ENCODE peak calls at places on chromosomes 3 and 15, in eight cellular contexts. E is left ventricle myocardium inferior; T is colonic mucosa; S is astrocyte; C is dorsolateral prefrontal cortex; F is A549; H is thoracic aorta; O is CD8-positive, alpha-beta T cell. R is an unnamed sample.

GRCh38 chr15:67065531-67066005 is at the start of gene SMAD3:
- DNase-seq in E (peak), T (peak), S (peak), C (peak), F (peak), H (peak), O (peak), R (peak)

GRCh38 chr3:187678869-187679268 is 8.7 kb upstream of the SST start:
- DNase-seq in E (no peak), T (peak), S (peak), C (peak), F (peak), H (no peak), O (peak), R (no peak)

GRCh38 chr3:39531681-39532080 is 64.2 kb downstream of the MOBP start:
- DNase-seq in E (no peak), T (no peak), S (peak), C (no peak), F (peak), H (peak), O (no peak), R (no peak)

GRCh38 chr3:123489400-123490004 is 40.6 kb upstream of the ADCY5 start:
- DNase-seq in E (peak), T (peak), S (peak), C (peak), F (peak), H (peak), O (peak), R (peak)

GRCh38 chr3:56983427-56983826 is 77.0 kb upstream of the SPATA12 start:
- DNase-seq in E (no peak), T (no peak), S (no peak), C (no peak), F (no peak), H (no peak), O (no peak), R (no peak)

GRCh38 chr15:68370768-68371151 is 61.2 kb downstream of the ITGA11 start:
- DNase-seq in E (no peak), T (no peak), S (no peak), C (no peak), F (no peak), H (no peak), O (no peak), R (no peak)

GRCh38 chr3:54139630-54140029 is 17.3 kb downstream of the CACNA2D3 start:
- DNase-seq in E (no peak), T (no peak), S (no peak), C (no peak), F (no peak), H (no peak), O (no peak), R (no peak)

GRCh38 chr3:64278631-64279030 is 53.4 kb upstream of the PRICKLE2 start:
- DNase-seq in E (no peak), T (no peak), S (peak), C (no peak), F (no peak), H (no peak), O (no peak), R (no peak)

GRCh38 chr3:33007776-33008175 is 56.3 kb downstream of the CCR4 start:
- DNase-seq in E (no peak), T (no peak), S (no peak), C (no peak), F (no peak), H (no peak), O (no peak), R (no peak)

GRCh38 chr15:71651750-71652186 is 158.6 kb upstream of the NR2E3 start:
- DNase-seq in E (no peak), T (peak), S (peak), C (no peak), F (peak), H (peak), O (no peak), R (no peak)

GRCh38 chr3:42159706-42160472 is 68.7 kb downstream of the TRAK1 start:
- DNase-seq in E (peak), T (peak), S (no peak), C (no peak), F (peak), H (no peak), O (peak), R (no peak)

GRCh38 chr3:111714305-111714704 is 119.2 kb upstream of the ZBED2 start:
- DNase-seq in E (no peak), T (no peak), S (no peak), C (no peak), F (no peak), H (no peak), O (no peak), R (no peak)

GRCh38 chr15:69090197-69090948 is 70.1 kb upstream of the GLCE start:
- DNase-seq in E (no peak), T (no peak), S (peak), C (no peak), F (peak), H (no peak), O (no peak), R (no peak)

GRCh38 chr3:170350515-170351413 is 6.8 kb upstream of the SKIL start:
- DNase-seq in E (no peak), T (no peak), S (no peak), C (no peak), F (no peak), H (no peak), O (no peak), R (no peak)

GRCh38 chr15:91127236-91127914 is 27.3 kb downstream of the SV2B start:
- DNase-seq in E (no peak), T (no peak), S (no peak), C (no peak), F (no peak), H (no peak), O (no peak), R (no peak)

GRCh38 chr3:192851821-192852352 is 65.8 kb downstream of the MB21D2 start:
- DNase-seq in E (no peak), T (peak), S (peak), C (no peak), F (peak), H (peak), O (no peak), R (no peak)

GRCh38 chr3:127990051-127990450 is 62.2 kb upstream of the SEC61A1 start:
- DNase-seq in E (no peak), T (no peak), S (no peak), C (no peak), F (no peak), H (no peak), O (no peak), R (no peak)

GRCh38 chr15:92500023-92500630 is 106.4 kb downstream of the ST8SIA2 start:
- DNase-seq in E (no peak), T (no peak), S (no peak), C (no peak), F (no peak), H (no peak), O (no peak), R (no peak)

GRCh38 chr3:45402138-45402537 is 13.8 kb downstream of the LARS2 start:
- DNase-seq in E (no peak), T (no peak), S (no peak), C (no peak), F (no peak), H (no peak), O (no peak), R (no peak)

GRCh38 chr15:57607570-57608000 is 15.9 kb downstream of the MYZAP start:
- DNase-seq in E (no peak), T (peak), S (peak), C (no peak), F (peak), H (no peak), O (no peak), R (peak)

GRCh38 chr3:108159865-108160264 is 62.4 kb downstream of the IFT57 start:
- DNase-seq in E (no peak), T (no peak), S (peak), C (no peak), F (no peak), H (no peak), O (no peak), R (no peak)

GRCh38 chr3:41662288-41662687 is 299.6 kb downstream of the ULK4 start:
- DNase-seq in E (no peak), T (no peak), S (no peak), C (no peak), F (no peak), H (no peak), O (no peak), R (no peak)

GRCh38 chr3:125606291-125606690 is 11.0 kb upstream of the OSBPL11 start:
- DNase-seq in E (no peak), T (no peak), S (no peak), C (no peak), F (no peak), H (no peak), O (no peak), R (no peak)

GRCh38 chr3:71035314-71035713 is 548.2 kb downstream of the FOXP1 start:
- DNase-seq in E (no peak), T (peak), S (peak), C (no peak), F (no peak), H (no peak), O (no peak), R (no peak)

GRCh38 chr3:72008226-72008996 is 223.5 kb upstream of the PROK2 start:
- DNase-seq in E (no peak), T (no peak), S (no peak), C (no peak), F (no peak), H (no peak), O (no peak), R (no peak)

GRCh38 chr3:194632983-194633348 is 253 bp downstream of the TMEM44 start:
- DNase-seq in E (peak), T (peak), S (no peak), C (no peak), F (no peak), H (no peak), O (no peak), R (no peak)

GRCh38 chr3:124322966-124323365 is 331.0 kb upstream of the ROPN1 start:
- DNase-seq in E (no peak), T (no peak), S (peak), C (no peak), F (no peak), H (no peak), O (no peak), R (no peak)

GRCh38 chr3:186788482-186789370 is 5.3 kb downstream of the EIF4A2 start:
- DNase-seq in E (no peak), T (no peak), S (no peak), C (no peak), F (no peak), H (no peak), O (no peak), R (no peak)

GRCh38 chr15:38029741-38030140 is 95.3 kb downstream of the TMCO5A start:
- DNase-seq in E (no peak), T (no peak), S (peak), C (no peak), F (no peak), H (no peak), O (no peak), R (no peak)

GRCh38 chr3:52399593-52399992 is 45.3 kb downstream of the SEMA3G start:
- DNase-seq in E (peak), T (no peak), S (no peak), C (no peak), F (no peak), H (no peak), O (no peak), R (no peak)

GRCh38 chr3:39748002-39748401 is 61.4 kb upstream of the MYRIP start:
- DNase-seq in E (no peak), T (no peak), S (no peak), C (no peak), F (no peak), H (no peak), O (no peak), R (no peak)

DNA sequence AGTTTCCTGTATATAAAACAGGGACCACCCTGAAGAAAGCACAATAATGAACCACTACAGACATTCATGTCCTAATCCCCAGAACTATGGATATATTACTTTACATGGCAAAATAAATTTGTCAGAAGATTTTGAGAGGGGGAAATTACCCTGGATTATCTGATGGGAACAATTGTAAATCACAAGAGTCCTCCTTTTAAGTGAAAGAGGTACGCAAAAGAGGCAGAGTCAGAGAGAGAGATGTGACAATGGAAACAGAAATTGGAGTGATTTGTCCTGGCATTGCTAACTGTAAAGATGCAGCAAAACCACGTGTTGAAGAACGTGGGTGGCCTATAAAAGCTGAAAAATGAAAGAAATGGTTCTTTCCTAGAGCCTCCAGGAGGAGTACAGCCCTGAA is 1121.5 kb upstream of the ALCAM start:
- DNase-seq in E (no peak), T (no peak), S (no peak), C (no peak), F (no peak), H (no peak), O (no peak), R (no peak)
- H3K27ac ChIP-seq in E (no peak), T (no peak), S (no peak), C (no peak), F (no peak), H (no peak), O (no peak), R (no peak)

GRCh38 chr3:55899887-55900286 is 412.8 kb upstream of the WNT5A start:
- DNase-seq in E (no peak), T (no peak), S (no peak), C (no peak), F (no peak), H (no peak), O (no peak), R (no peak)
- TF ChIP-seq CTCF in E (no peak), T (no peak), S (no peak), C (no peak), F (peak), H (no peak), O (no peak), R (no peak)

DNA sequence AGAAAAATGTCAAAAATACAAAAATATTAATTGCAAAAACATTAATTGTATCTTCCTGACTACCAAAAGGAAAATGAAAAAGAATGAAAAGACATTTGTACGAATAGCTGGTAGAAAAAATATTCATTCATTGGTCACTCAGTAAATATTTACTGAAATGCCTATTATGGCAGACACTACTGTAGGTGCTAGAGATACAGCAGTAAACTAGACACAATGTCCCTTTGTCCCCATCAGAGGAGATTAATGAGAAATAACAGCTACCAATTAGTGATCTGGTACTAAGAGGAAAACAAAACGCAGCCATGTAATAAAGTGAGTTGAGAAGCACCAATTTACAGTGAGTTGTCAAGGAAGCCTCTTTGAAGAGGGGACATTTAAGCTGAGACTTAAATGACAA is 73.3 kb downstream of the PEAK1 start:
- DNase-seq in E (no peak), T (no peak), S (no peak), C (no peak), F (no peak), H (no peak), O (no peak), R (no peak)
- H3K27ac ChIP-seq in E (peak), T (no peak), S (no peak), C (no peak), F (no peak), H (no peak), O (no peak), R (peak)

GRCh38 chr3:134312873-134313838 is 61.1 kb downstream of the AMOTL2 start:
- DNase-seq in E (peak), T (peak), S (peak), C (no peak), F (peak), H (no peak), O (no peak), R (no peak)
- TF ChIP-seq CTCF in E (peak), T (peak), S (peak), C (peak), F (peak), H (peak), O (no peak), R (no peak)

DNA sequence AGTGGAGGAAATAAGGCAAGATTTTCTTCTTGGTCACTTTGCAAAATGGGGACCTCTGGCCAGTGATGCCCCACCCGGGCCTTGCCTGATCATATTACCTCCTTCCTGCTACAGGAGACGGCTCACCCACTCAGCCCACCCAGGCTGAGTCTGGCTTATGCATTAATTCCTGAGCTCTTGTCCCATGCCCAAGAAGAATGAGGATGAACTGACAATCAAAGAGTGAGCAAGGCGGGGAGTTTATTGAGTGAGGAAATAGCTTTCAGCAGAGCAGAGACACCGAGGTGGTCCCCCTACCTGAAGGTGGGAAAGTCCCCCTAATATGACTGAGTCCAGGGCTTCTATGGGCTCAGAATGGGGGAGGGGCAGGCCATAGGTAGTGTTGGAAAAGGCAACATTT is 107.5 kb downstream of the EOMES start:
- DNase-seq in E (no peak), T (no peak), S (no peak), C (no peak), F (no peak), H (no peak), O (no peak), R (no peak)
- H3K27ac ChIP-seq in E (no peak), T (no peak), S (peak), C (no peak), F (no peak), H (peak), O (no peak), R (no peak)

GRCh38 chr3:116453676-116454346 is 8.5 kb upstream of the LSAMP start:
- DNase-seq in E (no peak), T (no peak), S (no peak), C (no peak), F (no peak), H (no peak), O (no peak), R (no peak)
- TF ChIP-seq CTCF in E (no peak), T (no peak), S (peak), C (peak), F (no peak), H (no peak), O (no peak), R (no peak)

GRCh38 chr15:48622227-48622626 is 23.3 kb downstream of the FBN1 start:
- DNase-seq in E (no peak), T (no peak), S (no peak), C (no peak), F (no peak), H (no peak), O (no peak), R (no peak)
- H3K27ac ChIP-seq in E (no peak), T (no peak), S (no peak), C (no peak), F (no peak), H (no peak), O (no peak), R (no peak)

DNA sequence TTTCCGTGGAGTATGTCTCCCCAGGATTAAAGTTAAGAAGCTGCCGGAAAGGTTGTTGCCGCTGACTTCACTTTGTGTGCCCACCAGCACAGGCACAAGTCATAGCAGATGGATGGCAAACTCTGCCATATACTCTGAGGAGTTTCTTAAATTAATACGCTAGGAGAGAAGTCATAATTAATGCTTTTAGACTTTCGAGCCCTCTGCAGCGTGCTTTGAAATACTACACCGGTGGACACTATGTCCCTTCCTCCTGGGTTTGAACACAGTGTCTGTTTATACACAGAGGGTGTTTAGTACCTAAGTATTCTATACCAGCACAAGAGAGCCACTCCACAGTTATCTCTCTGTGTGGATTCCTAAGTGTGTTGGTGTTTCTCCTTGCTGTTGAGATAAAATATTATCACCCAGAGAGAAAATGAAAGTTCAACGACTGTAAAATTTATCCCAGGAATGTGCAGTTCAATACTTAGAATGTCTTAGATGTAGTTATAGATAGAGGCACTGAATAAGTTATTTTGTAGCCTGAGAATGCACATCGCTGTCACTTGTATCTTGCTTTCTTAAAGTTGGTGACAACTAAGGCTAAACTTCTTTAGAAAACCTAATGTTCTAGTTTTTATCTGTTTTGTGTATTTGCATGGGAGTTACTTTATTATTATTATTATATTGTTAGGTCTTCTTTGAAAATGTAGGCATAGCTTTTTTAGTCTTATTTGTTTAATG is 1.6 kb downstream of the MBNL1 start:
- DNase-seq in E (no peak), T (no peak), S (no peak), C (no peak), F (no peak), H (no peak), O (no peak), R (peak)
- TF ChIP-seq CTCF in E (no peak), T (no peak), S (no peak), C (no peak), F (no peak), H (no peak), O (no peak), R (no peak)

R was measured in gastrocnemius medialis.